ENCODE peak calls at places on chromosome 2, in five cellular contexts. One of them, this sample, is unnamed.

GRCh38 chr2:173793649-173794565 is 171.3 kb downstream of the SP3 start:
- DNase-seq in PC-9: no peak
- DNase-seq in GM13976: no peak
- DNase-seq in bronchial epithelial cell: peak
- DNase-seq in HFF-Myc: no peak
- DNase-seq in this sample: no peak

GRCh38 chr2:42464631-42465030 is 29.2 kb downstream of the KCNG3 start:
- DNase-seq in bronchial epithelial cell: no peak
- DNase-seq in GM13976: no peak
- DNase-seq in PC-9: no peak
- DNase-seq in HFF-Myc: no peak
- DNase-seq in this sample: no peak

GRCh38 chr2:6919912-6920905 is 3.0 kb downstream of the RNF144A start:
- DNase-seq in HFF-Myc: no peak
- DNase-seq in bronchial epithelial cell: no peak
- DNase-seq in PC-9: no peak
- DNase-seq in GM13976: no peak
- DNase-seq in this sample: no peak

GRCh38 chr2:179932786-179933185 is 71.4 kb upstream of the ZNF385B start:
- DNase-seq in HFF-Myc: no peak
- DNase-seq in PC-9: no peak
- DNase-seq in bronchial epithelial cell: no peak
- DNase-seq in GM13976: no peak
- DNase-seq in this sample: no peak

GRCh38 chr2:27681844-27682243 is 18.2 kb downstream of the SLC4A1AP start:
- DNase-seq in HFF-Myc: no peak
- DNase-seq in GM13976: no peak
- DNase-seq in bronchial epithelial cell: peak
- DNase-seq in PC-9: peak
- DNase-seq in this sample: no peak

GRCh38 chr2:96146881-96147592 is 1.8 kb upstream of the DUSP2 start:
- DNase-seq in bronchial epithelial cell: peak
- DNase-seq in GM13976: no peak
- DNase-seq in PC-9: no peak
- DNase-seq in HFF-Myc: no peak
- DNase-seq in this sample: no peak

GRCh38 chr2:234348081-234348480 is 148.8 kb downstream of the ARL4C start:
- DNase-seq in bronchial epithelial cell: no peak
- DNase-seq in PC-9: no peak
- DNase-seq in GM13976: no peak
- DNase-seq in HFF-Myc: no peak
- DNase-seq in this sample: no peak

GRCh38 chr2:223959688-223960087 is 2.4 kb downstream of the MRPL44 start:
- DNase-seq in HFF-Myc: no peak
- DNase-seq in PC-9: no peak
- DNase-seq in GM13976: no peak
- DNase-seq in bronchial epithelial cell: no peak
- DNase-seq in this sample: no peak

GRCh38 chr2:95337829-95338228 is 40.7 kb downstream of the KCNIP3 start:
- DNase-seq in PC-9: no peak
- DNase-seq in bronchial epithelial cell: no peak
- DNase-seq in HFF-Myc: no peak
- DNase-seq in GM13976: no peak
- DNase-seq in this sample: no peak

GRCh38 chr2:162245737-162246136 is 2.5 kb upstream of the FAP start:
- DNase-seq in GM13976: no peak
- DNase-seq in PC-9: peak
- DNase-seq in HFF-Myc: no peak
- DNase-seq in bronchial epithelial cell: peak
- DNase-seq in this sample: peak

GRCh38 chr2:20356042-20356441 is 5.4 kb upstream of the PUM2 start:
- DNase-seq in GM13976: no peak
- DNase-seq in bronchial epithelial cell: peak
- DNase-seq in HFF-Myc: peak
- DNase-seq in PC-9: peak
- DNase-seq in this sample: peak

GRCh38 chr2:73043279-73043678 is 28.2 kb downstream of the SFXN5 start:
- DNase-seq in GM13976: no peak
- DNase-seq in bronchial epithelial cell: no peak
- DNase-seq in HFF-Myc: no peak
- DNase-seq in PC-9: no peak
- DNase-seq in this sample: no peak

GRCh38 chr2:190651413-190651812 is 2.5 kb downstream of the NAB1 start:
- DNase-seq in HFF-Myc: no peak
- DNase-seq in GM13976: no peak
- DNase-seq in PC-9: no peak
- DNase-seq in bronchial epithelial cell: no peak
- DNase-seq in this sample: no peak

GRCh38 chr2:227870710-227871374 is 589 bp upstream of the DAW1 start:
- DNase-seq in HFF-Myc: no peak
- DNase-seq in PC-9: peak
- DNase-seq in bronchial epithelial cell: peak
- DNase-seq in GM13976: no peak
- DNase-seq in this sample: peak

GRCh38 chr2:163808406-163808805 is 72.6 kb upstream of the FIGN start:
- DNase-seq in HFF-Myc: no peak
- DNase-seq in GM13976: no peak
- DNase-seq in bronchial epithelial cell: no peak
- DNase-seq in PC-9: no peak
- DNase-seq in this sample: no peak

DNA sequence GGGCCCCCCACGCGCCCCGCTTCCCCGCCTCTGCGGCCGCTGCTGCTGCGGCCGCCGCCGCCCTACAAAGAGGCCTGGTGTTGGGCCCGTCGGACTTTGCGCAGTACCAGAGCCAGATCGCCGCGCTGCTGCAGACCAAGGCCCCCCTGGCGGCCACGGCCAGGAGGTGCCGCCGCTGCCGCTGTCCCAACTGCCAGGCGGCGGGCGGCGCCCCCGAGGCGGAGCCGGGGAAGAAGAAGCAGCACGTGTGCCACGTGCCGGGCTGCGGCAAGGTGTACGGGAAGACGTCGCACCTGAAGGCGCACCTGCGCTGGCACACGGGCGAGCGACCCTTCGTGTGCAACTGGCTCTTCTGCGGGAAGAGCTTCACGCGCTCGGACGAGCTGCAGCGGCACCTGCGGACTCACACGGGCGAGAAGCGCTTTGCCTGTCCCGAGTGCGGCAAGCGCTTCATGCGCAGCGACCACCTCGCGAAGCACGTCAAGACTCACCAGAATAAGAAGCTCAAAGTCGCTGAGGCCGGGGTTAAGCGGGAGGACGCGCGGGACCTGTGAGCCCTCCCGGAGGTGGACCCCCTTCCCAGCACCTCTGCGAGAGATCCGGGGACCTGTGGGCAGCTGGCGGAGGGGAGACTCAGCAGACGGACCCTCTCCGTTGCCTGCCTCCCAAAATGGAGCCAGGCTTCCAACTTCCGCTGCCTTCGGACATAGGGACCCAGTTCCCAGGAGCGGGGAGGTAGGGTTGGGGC is 1.9 kb downstream of the SP5 start:
- DNase-seq in PC-9: no peak
- DNase-seq in HFF-Myc: peak
- DNase-seq in bronchial epithelial cell: no peak
- DNase-seq in GM13976: peak
- DNase-seq in this sample: no peak
- TF ChIP-seq CTCF in PC-9: no peak
- TF ChIP-seq CTCF in HFF-Myc: peak
- TF ChIP-seq CTCF in bronchial epithelial cell: peak
- TF ChIP-seq CTCF in GM13976: peak
- TF ChIP-seq CTCF in this sample: peak

GRCh38 chr2:28751956-28752607 is 452 bp downstream of the PPP1CB start:
- DNase-seq in PC-9: no peak
- DNase-seq in bronchial epithelial cell: no peak
- DNase-seq in HFF-Myc: no peak
- DNase-seq in GM13976: peak
- DNase-seq in this sample: no peak

GRCh38 chr2:28752608-28752984 is 966 bp downstream of the PPP1CB start:
- DNase-seq in HFF-Myc: no peak
- DNase-seq in bronchial epithelial cell: peak
- DNase-seq in PC-9: no peak
- DNase-seq in GM13976: no peak
- DNase-seq in this sample: no peak

GRCh38 chr2:28753043-28753683 is 1.5 kb downstream of the PPP1CB start:
- DNase-seq in bronchial epithelial cell: peak
- DNase-seq in GM13976: peak
- DNase-seq in PC-9: peak
- DNase-seq in HFF-Myc: peak
- DNase-seq in this sample: peak

GRCh38 chr2:28750316-28751101 is 1.1 kb upstream of the PPP1CB start:
- DNase-seq in bronchial epithelial cell: peak
- DNase-seq in HFF-Myc: no peak
- DNase-seq in PC-9: no peak
- DNase-seq in GM13976: no peak
- DNase-seq in this sample: peak

GRCh38 chr2:28751102-28751955 is at the start of gene PPP1CB:
- DNase-seq in HFF-Myc: peak
- DNase-seq in bronchial epithelial cell: peak
- DNase-seq in GM13976: peak
- DNase-seq in PC-9: peak
- DNase-seq in this sample: peak
- TF ChIP-seq CTCF in HFF-Myc: no peak
- TF ChIP-seq CTCF in bronchial epithelial cell: peak
- TF ChIP-seq CTCF in GM13976: peak
- TF ChIP-seq CTCF in PC-9: no peak
- TF ChIP-seq CTCF in this sample: no peak

DNA sequence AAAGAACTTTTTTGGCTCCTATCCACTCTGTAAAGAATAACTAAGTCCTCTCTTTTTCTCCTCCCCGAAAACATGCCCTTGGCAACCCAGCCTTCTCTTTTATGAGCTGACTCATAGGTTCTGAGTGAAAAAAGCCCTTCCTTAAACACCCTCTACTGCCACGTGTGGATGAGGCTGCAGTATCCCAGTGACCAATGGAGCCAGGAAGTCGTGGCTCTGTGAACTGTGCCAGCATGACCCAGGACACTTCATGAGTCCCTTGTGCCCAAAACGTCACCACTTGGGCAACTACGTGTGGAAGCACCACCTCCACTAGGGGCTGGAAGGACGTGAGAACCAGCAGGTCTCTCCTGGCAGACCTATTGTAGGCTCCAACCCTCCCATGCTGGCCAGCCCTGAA is 349.6 kb downstream of the TNS1 start:
- DNase-seq in bronchial epithelial cell: peak
- DNase-seq in HFF-Myc: peak
- DNase-seq in PC-9: peak
- DNase-seq in GM13976: no peak
- DNase-seq in this sample: peak
- TF ChIP-seq CTCF in bronchial epithelial cell: no peak
- TF ChIP-seq CTCF in HFF-Myc: peak
- TF ChIP-seq CTCF in PC-9: no peak
- TF ChIP-seq CTCF in GM13976: no peak
- TF ChIP-seq CTCF in this sample: no peak

DNA sequence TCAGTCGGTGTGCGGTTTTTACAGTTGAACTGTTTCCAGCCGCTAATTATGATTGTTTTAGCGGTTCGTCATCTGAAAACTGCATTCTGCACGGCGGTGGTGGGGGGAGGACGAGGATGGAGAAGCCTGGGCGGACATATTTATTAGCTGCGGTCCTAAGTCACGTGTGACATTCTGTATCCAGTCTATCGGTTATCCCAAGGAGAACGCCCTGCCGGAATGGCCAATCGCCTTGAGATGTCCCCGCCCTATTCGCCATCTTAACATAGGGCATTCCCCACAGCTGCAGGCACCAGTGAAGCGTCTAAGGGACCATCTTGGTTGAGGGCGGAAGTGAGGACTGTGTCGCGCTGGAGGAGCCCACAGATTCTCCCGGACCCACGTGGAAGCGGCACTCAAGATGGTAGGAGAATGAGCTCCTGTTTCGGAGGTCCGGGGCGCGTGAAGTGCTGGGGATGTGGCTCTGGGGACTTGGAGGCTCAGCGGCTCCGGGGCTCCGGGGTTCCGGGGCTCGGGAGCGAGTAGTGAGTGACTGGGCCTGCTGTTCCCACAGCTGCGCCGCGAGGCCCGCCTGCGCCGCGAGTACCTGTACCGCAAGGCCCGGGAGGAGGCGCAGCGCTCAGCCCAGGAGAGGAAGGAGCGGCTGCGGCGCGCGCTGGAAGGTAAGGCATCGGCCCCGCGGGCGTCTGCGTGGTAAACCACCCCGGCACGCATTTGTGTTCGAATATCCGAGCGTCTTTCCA is at the start of gene IMP4:
- DNase-seq in bronchial epithelial cell: peak
- DNase-seq in PC-9: peak
- DNase-seq in GM13976: peak
- DNase-seq in HFF-Myc: peak
- DNase-seq in this sample: peak
- TF ChIP-seq CTCF in bronchial epithelial cell: peak
- TF ChIP-seq CTCF in PC-9: no peak
- TF ChIP-seq CTCF in GM13976: peak
- TF ChIP-seq CTCF in HFF-Myc: peak
- TF ChIP-seq CTCF in this sample: peak

GRCh38 chr2:240640939-240641338 is 15.7 kb downstream of the GPR35 start:
- DNase-seq in bronchial epithelial cell: no peak
- DNase-seq in GM13976: no peak
- DNase-seq in HFF-Myc: no peak
- DNase-seq in PC-9: no peak
- DNase-seq in this sample: no peak
- TF ChIP-seq CTCF in bronchial epithelial cell: no peak
- TF ChIP-seq CTCF in GM13976: no peak
- TF ChIP-seq CTCF in HFF-Myc: peak
- TF ChIP-seq CTCF in PC-9: peak
- TF ChIP-seq CTCF in this sample: peak

DNA sequence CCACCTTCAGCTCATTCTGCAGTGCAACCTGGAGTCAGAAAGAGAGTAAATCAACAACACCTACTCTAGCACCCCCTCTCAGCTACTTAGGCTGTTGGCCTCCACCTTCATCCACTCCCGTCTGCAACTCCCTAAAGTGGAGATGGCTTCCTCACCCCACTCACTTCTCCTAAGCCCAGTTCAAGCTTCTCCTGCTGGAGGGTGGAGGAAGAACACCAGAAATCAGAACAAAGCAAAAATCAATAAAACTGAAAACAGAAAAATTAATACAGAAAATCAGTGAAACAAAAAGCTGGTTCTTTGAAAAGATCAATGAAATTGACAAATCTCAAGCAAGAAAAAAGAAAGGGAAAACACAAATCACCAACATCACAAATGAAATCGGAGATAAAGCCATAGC is 191.7 kb downstream of the ANAPC1 start:
- DNase-seq in HFF-Myc: no peak
- DNase-seq in bronchial epithelial cell: no peak
- DNase-seq in GM13976: no peak
- DNase-seq in PC-9: no peak
- DNase-seq in this sample: no peak
- TF ChIP-seq CTCF in HFF-Myc: no peak
- TF ChIP-seq CTCF in bronchial epithelial cell: no peak
- TF ChIP-seq CTCF in GM13976: no peak
- TF ChIP-seq CTCF in PC-9: no peak
- TF ChIP-seq CTCF in this sample: no peak

DNA sequence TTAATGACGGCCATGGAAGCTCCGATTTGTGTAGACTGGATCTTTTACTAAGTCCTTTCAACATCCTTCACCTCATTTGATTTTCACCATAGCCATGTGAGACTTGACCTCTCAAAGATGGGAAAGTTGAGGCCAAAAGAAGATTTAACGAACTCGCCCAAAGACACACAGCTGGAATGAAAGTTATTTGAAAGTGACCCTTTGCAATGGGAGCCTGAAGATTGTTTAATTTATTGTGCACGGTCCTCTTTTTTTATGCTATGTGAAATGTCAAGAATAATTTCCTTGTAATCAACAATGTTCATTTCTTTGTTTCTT is 58.0 kb upstream of the COPS8 start:
- DNase-seq in bronchial epithelial cell: no peak
- DNase-seq in HFF-Myc: no peak
- DNase-seq in GM13976: no peak
- DNase-seq in PC-9: no peak
- DNase-seq in this sample: no peak
- TF ChIP-seq CTCF in bronchial epithelial cell: no peak
- TF ChIP-seq CTCF in HFF-Myc: no peak
- TF ChIP-seq CTCF in GM13976: no peak
- TF ChIP-seq CTCF in PC-9: peak
- TF ChIP-seq CTCF in this sample: no peak

This sample was measured in kidney epithelial cell.